ENCODE peak calls at places on chromosomes 16 and 17, in six cellular contexts. M is activated gamma-delta T cell; F is HFFc6; K is CD8-positive, alpha-beta T cell; R is EH; B is IMR-90. P is an unnamed sample.

GRCh38 chr16:51716195-51716594 is 565.1 kb upstream of the SALL1 start:
- DNase-seq in M (no peak), F (no peak), K (no peak), R (no peak), B (no peak), P (no peak)

GRCh38 chr17:41972571-41973411 is 6.2 kb downstream of the CNP start:
- DNase-seq in M (no peak), F (no peak), K (no peak), R (no peak), B (no peak), P (no peak)

GRCh38 chr17:6153416-6153815 is 83.2 kb downstream of the WSCD1 start:
- DNase-seq in M (no peak), F (no peak), K (no peak), R (no peak), B (no peak), P (no peak)

GRCh38 chr16:89115216-89115949 is 21.7 kb downstream of the ACSF3 start:
- DNase-seq in M (peak; percentile 77), F (no peak), K (peak; percentile 99), R (no peak), B (no peak), P (peak; percentile 95)

GRCh38 chr17:76556759-76557367 is 17.0 kb downstream of the PRCD start:
- DNase-seq in M (peak; percentile 47), F (no peak), K (peak; percentile 64), R (peak; percentile 36), B (peak; percentile 49), P (no peak)

GRCh38 chr17:7586673-7587419 is 3.0 kb downstream of the SOX15 start:
- DNase-seq in M (no peak), F (no peak), K (no peak), R (no peak), B (no peak), P (no peak)

GRCh38 chr16:75202069-75202590 is 4.8 kb downstream of the CTRB2 start:
- DNase-seq in M (no peak), F (no peak), K (no peak), R (no peak), B (no peak), P (no peak)

GRCh38 chr16:56861092-56861610 is 3.9 kb upstream of the SLC12A3 start:
- DNase-seq in M (no peak), F (no peak), K (no peak), R (peak; percentile 67), B (no peak), P (no peak)

GRCh38 chr16:53821487-53821886 is 117.5 kb downstream of the FTO start:
- DNase-seq in M (no peak), F (peak; percentile 67), K (no peak), R (peak; percentile 72), B (peak; percentile 42), P (no peak)

GRCh38 chr17:44995602-44996001 is 27.5 kb upstream of the C1QL1 start:
- DNase-seq in M (no peak), F (no peak), K (no peak), R (no peak), B (no peak), P (no peak)

GRCh38 chr16:11481987-11482386 is 104.7 kb downstream of the LITAF start:
- DNase-seq in M (no peak), F (no peak), K (no peak), R (peak; percentile 70), B (peak; percentile 95), P (no peak)

GRCh38 chr17:42068979-42069378 is 18.6 kb upstream of the C17orf113 start:
- DNase-seq in M (no peak), F (no peak), K (no peak), R (no peak), B (no peak), P (no peak)

GRCh38 chr16:57042157-57043111 is 49.9 kb upstream of the CPNE2 start:
- DNase-seq in M (peak; percentile 40), F (peak; percentile 17), K (peak; percentile 84), R (no peak), B (peak; percentile 36), P (peak; percentile 75)

GRCh38 chr16:22008215-22009142 is 568 bp downstream of the MOSMO start:
- DNase-seq in M (peak; percentile 22), F (no peak), K (no peak), R (peak; percentile 43), B (no peak), P (no peak)

GRCh38 chr16:86122681-86123342 is 223.8 kb downstream of the IRF8 start:
- DNase-seq in M (no peak), F (no peak), K (no peak), R (no peak), B (no peak), P (no peak)

GRCh38 chr16:1195393-1195666 is 29.7 kb downstream of the TPSG1 start:
- DNase-seq in M (no peak), F (no peak), K (no peak), R (no peak), B (no peak), P (no peak)

GRCh38 chr16:28324235-28324886 is 32.0 kb downstream of the SBK1 start:
- DNase-seq in M (no peak), F (no peak), K (no peak), R (no peak), B (no peak), P (no peak)

GRCh38 chr16:22684282-22685161 is 129.4 kb upstream of the HS3ST2 start:
- DNase-seq in M (no peak), F (no peak), K (no peak), R (peak; percentile 47), B (peak; percentile 40), P (no peak)